ENCODE peak calls at places on chromosomes 5 and 9, in seven cellular contexts. T is H9, A is HFFc6, D is kidney, C is WTC11, O is cardiac fibroblast, J is GM23338. L is an unnamed sample.

GRCh38 chr5:55856511-55857246 is 5.5 kb downstream of the IL31RA start:
- DNase-seq in T (no peak), A (no peak), D (no peak), C (no peak), O (no peak), J (no peak), L (no peak)

GRCh38 chr5:19285286-19285685 is 702.7 kb downstream of the CDH18 start:
- DNase-seq in T (no peak), A (no peak), D (no peak), C (no peak), O (no peak), J (no peak), L (no peak)

GRCh38 chr5:318341-318897 is 3.1 kb upstream of the AHRR start:
- DNase-seq in T (no peak), A (peak; percentile 62), D (no peak), C (no peak), O (peak; percentile 29), J (peak; percentile 20), L (no peak)

GRCh38 chr5:83530186-83530585 is 58.6 kb downstream of the VCAN start:
- DNase-seq in T (no peak), A (no peak), D (no peak), C (no peak), O (no peak), J (no peak), L (no peak)

GRCh38 chr5:151697452-151697851 is 10.7 kb upstream of the SPARC start:
- DNase-seq in T (peak; percentile 39), A (no peak), D (no peak), C (no peak), O (no peak), J (no peak), L (no peak)

GRCh38 chr5:74182603-74183002 is 457.9 kb downstream of the ENC1 start:
- DNase-seq in T (no peak), A (no peak), D (no peak), C (no peak), O (no peak), J (no peak), L (no peak)

GRCh38 chr5:96875805-96876291 is 452 bp upstream of the ERAP2 start:
- DNase-seq in T (no peak), A (no peak), D (no peak), C (no peak), O (no peak), J (no peak), L (no peak)

GRCh38 chr9:112125961-112126388 is 49.1 kb downstream of the SUSD1 start:
- DNase-seq in T (no peak), A (no peak), D (no peak), C (no peak), O (no peak), J (no peak), L (no peak)

GRCh38 chr5:163318707-163319106 is 118.7 kb upstream of the CCNG1 start:
- DNase-seq in T (peak; percentile 30), A (no peak), D (no peak), C (no peak), O (no peak), J (no peak), L (no peak)

GRCh38 chr5:134124289-134125194 is 10.1 kb downstream of the TCF7 start:
- DNase-seq in T (no peak), A (peak; percentile 84), D (no peak), C (no peak), O (no peak), J (no peak), L (no peak)

GRCh38 chr5:127080001-127080478 is 6.7 kb upstream of the C5orf63 start:
- DNase-seq in T (peak; percentile 61), A (no peak), D (no peak), C (no peak), O (no peak), J (peak; percentile 53), L (peak; percentile 31)

GRCh38 chr5:67372887-67373286 is 176.3 kb upstream of the CD180 start:
- DNase-seq in T (no peak), A (no peak), D (no peak), C (no peak), O (no peak), J (no peak), L (no peak)

GRCh38 chr5:10324519-10325370 is 17.0 kb upstream of the CMBL start:
- DNase-seq in T (peak; percentile 9), A (no peak), D (no peak), C (no peak), O (no peak), J (no peak), L (no peak)

GRCh38 chr9:93771276-93771675 is 183.9 kb downstream of the BARX1 start:
- DNase-seq in T (no peak), A (no peak), D (no peak), C (no peak), O (no peak), J (no peak), L (no peak)

GRCh38 chr9:31969552-31969951 is 414.9 kb upstream of the ACO1 start:
- DNase-seq in T (no peak), A (no peak), D (no peak), C (no peak), O (no peak), J (no peak), L (no peak)

GRCh38 chr5:130222638-130223037 is 318.4 kb downstream of the CHSY3 start:
- DNase-seq in T (no peak), A (no peak), D (no peak), C (no peak), O (peak; percentile 59), J (no peak), L (no peak)

GRCh38 chr5:172727551-172727950 is 43.4 kb downstream of the DUSP1 start:
- DNase-seq in T (no peak), A (no peak), D (peak; percentile 87), C (no peak), O (no peak), J (no peak), L (no peak)

GRCh38 chr5:57824047-57824446 is 341.4 kb upstream of the ACTBL2 start:
- DNase-seq in T (no peak), A (peak; percentile 79), D (no peak), C (no peak), O (no peak), J (no peak), L (no peak)

DNA sequence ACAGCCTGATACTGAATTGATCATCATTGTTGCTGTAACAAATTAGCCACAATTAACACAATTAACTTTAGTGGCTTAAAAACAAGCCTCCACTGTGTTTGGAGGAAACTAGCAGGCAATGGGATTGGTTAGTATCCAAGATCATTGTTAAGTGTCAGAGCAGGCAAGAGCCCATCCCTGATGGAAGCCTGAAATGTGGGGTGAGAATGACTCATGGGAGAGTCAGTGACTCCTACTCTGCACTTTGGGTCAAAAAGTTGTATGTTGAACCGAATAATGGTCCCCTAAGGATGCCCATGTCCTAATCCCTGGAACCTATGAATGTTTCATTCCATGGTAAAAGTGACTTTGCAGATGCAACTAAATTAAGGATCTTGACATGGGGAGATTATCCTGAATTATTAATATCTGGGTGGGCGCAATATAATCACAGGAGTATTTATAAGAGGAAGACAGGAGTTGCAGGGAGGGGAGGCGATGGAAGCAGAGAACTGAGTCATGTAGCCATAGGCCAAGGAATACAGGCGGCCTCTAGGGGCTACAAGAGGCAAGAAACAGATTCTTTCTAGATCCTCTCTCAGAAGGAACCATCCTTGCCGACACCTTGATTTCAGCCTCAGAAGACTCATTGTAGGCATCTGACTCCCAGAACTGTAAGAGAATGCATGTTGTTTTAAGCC is 28.8 kb downstream of the ALG2 start:
- DNase-seq in T (no peak), A (peak; percentile 8), D (no peak), C (no peak), O (peak; percentile 14), J (peak; percentile 55), L (no peak)
- TF ChIP-seq CTCF in T (peak; percentile 57), A (peak; percentile 49), D (no peak), C (no peak), O (peak; percentile 45), J (peak; percentile 47), L (no peak)

GRCh38 chr5:167565555-167565954 is 725.9 kb upstream of the WWC1 start:
- DNase-seq in T (no peak), A (peak; percentile 25), D (no peak), C (no peak), O (peak; percentile 26), J (peak; percentile 60), L (no peak)
- TF ChIP-seq CTCF in T (peak; percentile 57), A (peak; percentile 63), D (no peak), C (no peak), O (peak; percentile 13), J (peak; percentile 58), L (no peak)

GRCh38 chr5:140882591-140882899 is 621 bp downstream of the PCDHA13 start:
- DNase-seq in T (peak; percentile 59), A (no peak), D (no peak), C (peak; percentile 69), O (no peak), J (peak; percentile 90), L (no peak)
- TF ChIP-seq CTCF in T (peak; percentile 75), A (peak; percentile 6), D (no peak), C (peak; percentile 21), O (no peak), J (peak; percentile 76), L (no peak)

GRCh38 chr5:65037845-65038815 is 269.4 kb downstream of the CWC27 start:
- DNase-seq in T (peak; percentile 82), A (no peak), D (no peak), C (peak; percentile 71), O (no peak), J (peak; percentile 93), L (no peak)
- TF ChIP-seq CTCF in T (peak; percentile 83), A (peak; percentile 70), D (peak; percentile 36), C (peak; percentile 56), O (peak; percentile 29), J (peak; percentile 81), L (peak; percentile 32)

GRCh38 chr9:121574771-121575519 is 75.3 kb upstream of the GGTA1 start:
- DNase-seq in T (no peak), A (no peak), D (no peak), C (no peak), O (no peak), J (no peak), L (no peak)

GRCh38 chr9:121572581-121572980 is 72.9 kb upstream of the GGTA1 start:
- DNase-seq in T (no peak), A (no peak), D (no peak), C (no peak), O (no peak), J (no peak), L (no peak)

GRCh38 chr9:121576281-121577075 is 75.0 kb upstream of the DAB2IP start:
- DNase-seq in T (no peak), A (no peak), D (no peak), C (no peak), O (no peak), J (no peak), L (no peak)

GRCh38 chr9:121577201-121577600 is 74.2 kb upstream of the DAB2IP start:
- DNase-seq in T (no peak), A (no peak), D (no peak), C (no peak), O (no peak), J (no peak), L (no peak)

GRCh38 chr9:121573717-121574485 is 74.3 kb upstream of the GGTA1 start:
- DNase-seq in T (no peak), A (no peak), D (no peak), C (no peak), O (no peak), J (no peak), L (no peak)
- TF ChIP-seq CTCF in T (no peak), A (no peak), D (no peak), C (no peak), O (no peak), J (no peak), L (no peak)

L was measured in glutamatergic neuron.